ENCODE peak calls at places on chromosomes 7 and 10, in eight cellular contexts. One of them, this sample, is unnamed.

GRCh38 chr10:59098387-59098786 is 78.1 kb upstream of the PHYHIPL start:
- DNase-seq in stimulated activated CD4-positive, alpha-beta T cell treated with anti-CD3 and anti-CD28 coated beads, Interleukin-4, amount 100 ng/mL, for 48 hours: no peak
- DNase-seq in OCI-M1: no peak
- DNase-seq in left cardiac atrium: peak; percentile 21
- DNase-seq in NCI-H2081: no peak
- DNase-seq in activated CD8-positive, alpha-beta memory T cell treated with anti-CD3 and anti-CD28 coated beads, Interleukin-2, amount 50 U/mL, for 4 hours: no peak
- DNase-seq in activated T-cell treated with anti-CD3 and anti-CD28 coated beads, Interleukin-2, amount 50 U/mL, for 1 hour: no peak
- DNase-seq in stimulated activated naive CD8-positive, alpha-beta T cell treated with anti-CD3 and anti-CD28 coated beads, Interleukin-15, Interleukin-2, amounts not matched to agents 100 U/mL and 50 U/mL, for 24 hours: no peak
- DNase-seq in this sample: no peak

GRCh38 chr10:106535304-106535964 is 629.1 kb downstream of the SORCS1 start:
- DNase-seq in OCI-M1: no peak
- DNase-seq in NCI-H2081: no peak
- DNase-seq in stimulated activated CD4-positive, alpha-beta T cell treated with anti-CD3 and anti-CD28 coated beads, Interleukin-4, amount 100 ng/mL, for 48 hours: no peak
- DNase-seq in left cardiac atrium: no peak
- DNase-seq in stimulated activated naive CD8-positive, alpha-beta T cell treated with anti-CD3 and anti-CD28 coated beads, Interleukin-15, Interleukin-2, amounts not matched to agents 100 U/mL and 50 U/mL, for 24 hours: no peak
- DNase-seq in activated CD8-positive, alpha-beta memory T cell treated with anti-CD3 and anti-CD28 coated beads, Interleukin-2, amount 50 U/mL, for 4 hours: no peak
- DNase-seq in activated T-cell treated with anti-CD3 and anti-CD28 coated beads, Interleukin-2, amount 50 U/mL, for 1 hour: no peak
- DNase-seq in this sample: no peak

GRCh38 chr7:9672518-9672917 is 1239.1 kb downstream of the NXPH1 start:
- DNase-seq in stimulated activated naive CD8-positive, alpha-beta T cell treated with anti-CD3 and anti-CD28 coated beads, Interleukin-15, Interleukin-2, amounts not matched to agents 100 U/mL and 50 U/mL, for 24 hours: no peak
- DNase-seq in left cardiac atrium: no peak
- DNase-seq in stimulated activated CD4-positive, alpha-beta T cell treated with anti-CD3 and anti-CD28 coated beads, Interleukin-4, amount 100 ng/mL, for 48 hours: no peak
- DNase-seq in OCI-M1: no peak
- DNase-seq in NCI-H2081: no peak
- DNase-seq in activated CD8-positive, alpha-beta memory T cell treated with anti-CD3 and anti-CD28 coated beads, Interleukin-2, amount 50 U/mL, for 4 hours: no peak
- DNase-seq in activated T-cell treated with anti-CD3 and anti-CD28 coated beads, Interleukin-2, amount 50 U/mL, for 1 hour: no peak
- DNase-seq in this sample: no peak

GRCh38 chr10:14478639-14479038 is 147.9 kb upstream of the FRMD4A start:
- DNase-seq in left cardiac atrium: peak; percentile 74
- DNase-seq in NCI-H2081: peak; percentile 52
- DNase-seq in activated T-cell treated with anti-CD3 and anti-CD28 coated beads, Interleukin-2, amount 50 U/mL, for 1 hour: no peak
- DNase-seq in stimulated activated naive CD8-positive, alpha-beta T cell treated with anti-CD3 and anti-CD28 coated beads, Interleukin-15, Interleukin-2, amounts not matched to agents 100 U/mL and 50 U/mL, for 24 hours: no peak
- DNase-seq in stimulated activated CD4-positive, alpha-beta T cell treated with anti-CD3 and anti-CD28 coated beads, Interleukin-4, amount 100 ng/mL, for 48 hours: no peak
- DNase-seq in activated CD8-positive, alpha-beta memory T cell treated with anti-CD3 and anti-CD28 coated beads, Interleukin-2, amount 50 U/mL, for 4 hours: no peak
- DNase-seq in OCI-M1: peak; percentile 27
- DNase-seq in this sample: no peak

GRCh38 chr10:22851865-22852239 is 76.0 kb upstream of the ARMC3 start:
- DNase-seq in NCI-H2081: no peak
- DNase-seq in stimulated activated CD4-positive, alpha-beta T cell treated with anti-CD3 and anti-CD28 coated beads, Interleukin-4, amount 100 ng/mL, for 48 hours: no peak
- DNase-seq in OCI-M1: no peak
- DNase-seq in activated CD8-positive, alpha-beta memory T cell treated with anti-CD3 and anti-CD28 coated beads, Interleukin-2, amount 50 U/mL, for 4 hours: no peak
- DNase-seq in left cardiac atrium: no peak
- DNase-seq in stimulated activated naive CD8-positive, alpha-beta T cell treated with anti-CD3 and anti-CD28 coated beads, Interleukin-15, Interleukin-2, amounts not matched to agents 100 U/mL and 50 U/mL, for 24 hours: no peak
- DNase-seq in activated T-cell treated with anti-CD3 and anti-CD28 coated beads, Interleukin-2, amount 50 U/mL, for 1 hour: no peak
- DNase-seq in this sample: no peak

GRCh38 chr7:77266162-77266807 is 66.7 kb upstream of the FGL2 start:
- DNase-seq in OCI-M1: peak; percentile 37
- DNase-seq in activated CD8-positive, alpha-beta memory T cell treated with anti-CD3 and anti-CD28 coated beads, Interleukin-2, amount 50 U/mL, for 4 hours: no peak
- DNase-seq in stimulated activated CD4-positive, alpha-beta T cell treated with anti-CD3 and anti-CD28 coated beads, Interleukin-4, amount 100 ng/mL, for 48 hours: peak; percentile 7
- DNase-seq in left cardiac atrium: no peak
- DNase-seq in activated T-cell treated with anti-CD3 and anti-CD28 coated beads, Interleukin-2, amount 50 U/mL, for 1 hour: no peak
- DNase-seq in NCI-H2081: no peak
- DNase-seq in stimulated activated naive CD8-positive, alpha-beta T cell treated with anti-CD3 and anti-CD28 coated beads, Interleukin-15, Interleukin-2, amounts not matched to agents 100 U/mL and 50 U/mL, for 24 hours: no peak
- DNase-seq in this sample: no peak

GRCh38 chr10:43265799-43266721 is 805 bp downstream of the RASGEF1A start:
- DNase-seq in OCI-M1: no peak
- DNase-seq in stimulated activated naive CD8-positive, alpha-beta T cell treated with anti-CD3 and anti-CD28 coated beads, Interleukin-15, Interleukin-2, amounts not matched to agents 100 U/mL and 50 U/mL, for 24 hours: peak; percentile 40
- DNase-seq in stimulated activated CD4-positive, alpha-beta T cell treated with anti-CD3 and anti-CD28 coated beads, Interleukin-4, amount 100 ng/mL, for 48 hours: no peak
- DNase-seq in NCI-H2081: no peak
- DNase-seq in activated T-cell treated with anti-CD3 and anti-CD28 coated beads, Interleukin-2, amount 50 U/mL, for 1 hour: peak; percentile 51
- DNase-seq in activated CD8-positive, alpha-beta memory T cell treated with anti-CD3 and anti-CD28 coated beads, Interleukin-2, amount 50 U/mL, for 4 hours: peak; percentile 43
- DNase-seq in left cardiac atrium: no peak
- DNase-seq in this sample: no peak

GRCh38 chr7:29342761-29343160 is 148.2 kb downstream of the CHN2 start:
- DNase-seq in left cardiac atrium: no peak
- DNase-seq in NCI-H2081: no peak
- DNase-seq in stimulated activated CD4-positive, alpha-beta T cell treated with anti-CD3 and anti-CD28 coated beads, Interleukin-4, amount 100 ng/mL, for 48 hours: no peak
- DNase-seq in activated T-cell treated with anti-CD3 and anti-CD28 coated beads, Interleukin-2, amount 50 U/mL, for 1 hour: no peak
- DNase-seq in activated CD8-positive, alpha-beta memory T cell treated with anti-CD3 and anti-CD28 coated beads, Interleukin-2, amount 50 U/mL, for 4 hours: no peak
- DNase-seq in OCI-M1: peak; percentile 65
- DNase-seq in stimulated activated naive CD8-positive, alpha-beta T cell treated with anti-CD3 and anti-CD28 coated beads, Interleukin-15, Interleukin-2, amounts not matched to agents 100 U/mL and 50 U/mL, for 24 hours: no peak
- DNase-seq in this sample: no peak

GRCh38 chr10:128377988-128378387 is 251.8 kb upstream of the MKI67 start:
- DNase-seq in OCI-M1: no peak
- DNase-seq in activated CD8-positive, alpha-beta memory T cell treated with anti-CD3 and anti-CD28 coated beads, Interleukin-2, amount 50 U/mL, for 4 hours: no peak
- DNase-seq in left cardiac atrium: no peak
- DNase-seq in stimulated activated naive CD8-positive, alpha-beta T cell treated with anti-CD3 and anti-CD28 coated beads, Interleukin-15, Interleukin-2, amounts not matched to agents 100 U/mL and 50 U/mL, for 24 hours: no peak
- DNase-seq in NCI-H2081: no peak
- DNase-seq in activated T-cell treated with anti-CD3 and anti-CD28 coated beads, Interleukin-2, amount 50 U/mL, for 1 hour: no peak
- DNase-seq in stimulated activated CD4-positive, alpha-beta T cell treated with anti-CD3 and anti-CD28 coated beads, Interleukin-4, amount 100 ng/mL, for 48 hours: no peak
- DNase-seq in this sample: no peak

GRCh38 chr7:37912756-37913155 is 3.9 kb downstream of the SFRP4 start:
- DNase-seq in stimulated activated CD4-positive, alpha-beta T cell treated with anti-CD3 and anti-CD28 coated beads, Interleukin-4, amount 100 ng/mL, for 48 hours: no peak
- DNase-seq in activated CD8-positive, alpha-beta memory T cell treated with anti-CD3 and anti-CD28 coated beads, Interleukin-2, amount 50 U/mL, for 4 hours: no peak
- DNase-seq in OCI-M1: peak; percentile 23
- DNase-seq in NCI-H2081: no peak
- DNase-seq in left cardiac atrium: no peak
- DNase-seq in stimulated activated naive CD8-positive, alpha-beta T cell treated with anti-CD3 and anti-CD28 coated beads, Interleukin-15, Interleukin-2, amounts not matched to agents 100 U/mL and 50 U/mL, for 24 hours: no peak
- DNase-seq in activated T-cell treated with anti-CD3 and anti-CD28 coated beads, Interleukin-2, amount 50 U/mL, for 1 hour: no peak
- DNase-seq in this sample: no peak

GRCh38 chr7:140017034-140017433 is 45.7 kb downstream of the PARP12 start:
- DNase-seq in stimulated activated naive CD8-positive, alpha-beta T cell treated with anti-CD3 and anti-CD28 coated beads, Interleukin-15, Interleukin-2, amounts not matched to agents 100 U/mL and 50 U/mL, for 24 hours: no peak
- DNase-seq in activated T-cell treated with anti-CD3 and anti-CD28 coated beads, Interleukin-2, amount 50 U/mL, for 1 hour: no peak
- DNase-seq in OCI-M1: no peak
- DNase-seq in activated CD8-positive, alpha-beta memory T cell treated with anti-CD3 and anti-CD28 coated beads, Interleukin-2, amount 50 U/mL, for 4 hours: no peak
- DNase-seq in left cardiac atrium: no peak
- DNase-seq in NCI-H2081: no peak
- DNase-seq in stimulated activated CD4-positive, alpha-beta T cell treated with anti-CD3 and anti-CD28 coated beads, Interleukin-4, amount 100 ng/mL, for 48 hours: no peak
- DNase-seq in this sample: no peak

GRCh38 chr10:91350651-91351081 is 59.5 kb upstream of the HECTD2 start:
- DNase-seq in left cardiac atrium: no peak
- DNase-seq in NCI-H2081: no peak
- DNase-seq in activated T-cell treated with anti-CD3 and anti-CD28 coated beads, Interleukin-2, amount 50 U/mL, for 1 hour: no peak
- DNase-seq in activated CD8-positive, alpha-beta memory T cell treated with anti-CD3 and anti-CD28 coated beads, Interleukin-2, amount 50 U/mL, for 4 hours: no peak
- DNase-seq in OCI-M1: no peak
- DNase-seq in stimulated activated CD4-positive, alpha-beta T cell treated with anti-CD3 and anti-CD28 coated beads, Interleukin-4, amount 100 ng/mL, for 48 hours: no peak
- DNase-seq in stimulated activated naive CD8-positive, alpha-beta T cell treated with anti-CD3 and anti-CD28 coated beads, Interleukin-15, Interleukin-2, amounts not matched to agents 100 U/mL and 50 U/mL, for 24 hours: no peak
- DNase-seq in this sample: no peak

GRCh38 chr10:34001087-34001580 is 666.7 kb upstream of the NRP1 start:
- DNase-seq in activated CD8-positive, alpha-beta memory T cell treated with anti-CD3 and anti-CD28 coated beads, Interleukin-2, amount 50 U/mL, for 4 hours: no peak
- DNase-seq in stimulated activated naive CD8-positive, alpha-beta T cell treated with anti-CD3 and anti-CD28 coated beads, Interleukin-15, Interleukin-2, amounts not matched to agents 100 U/mL and 50 U/mL, for 24 hours: no peak
- DNase-seq in stimulated activated CD4-positive, alpha-beta T cell treated with anti-CD3 and anti-CD28 coated beads, Interleukin-4, amount 100 ng/mL, for 48 hours: no peak
- DNase-seq in left cardiac atrium: no peak
- DNase-seq in NCI-H2081: no peak
- DNase-seq in activated T-cell treated with anti-CD3 and anti-CD28 coated beads, Interleukin-2, amount 50 U/mL, for 1 hour: no peak
- DNase-seq in OCI-M1: no peak
- DNase-seq in this sample: no peak

GRCh38 chr7:77685219-77685618 is 11.0 kb upstream of the RSBN1L start:
- DNase-seq in OCI-M1: no peak
- DNase-seq in activated T-cell treated with anti-CD3 and anti-CD28 coated beads, Interleukin-2, amount 50 U/mL, for 1 hour: no peak
- DNase-seq in left cardiac atrium: no peak
- DNase-seq in activated CD8-positive, alpha-beta memory T cell treated with anti-CD3 and anti-CD28 coated beads, Interleukin-2, amount 50 U/mL, for 4 hours: no peak
- DNase-seq in NCI-H2081: peak; percentile 29
- DNase-seq in stimulated activated CD4-positive, alpha-beta T cell treated with anti-CD3 and anti-CD28 coated beads, Interleukin-4, amount 100 ng/mL, for 48 hours: no peak
- DNase-seq in stimulated activated naive CD8-positive, alpha-beta T cell treated with anti-CD3 and anti-CD28 coated beads, Interleukin-15, Interleukin-2, amounts not matched to agents 100 U/mL and 50 U/mL, for 24 hours: no peak
- DNase-seq in this sample: no peak

GRCh38 chr7:138527746-138528223 is 67.7 kb downstream of the TRIM24 start:
- DNase-seq in stimulated activated naive CD8-positive, alpha-beta T cell treated with anti-CD3 and anti-CD28 coated beads, Interleukin-15, Interleukin-2, amounts not matched to agents 100 U/mL and 50 U/mL, for 24 hours: no peak
- DNase-seq in activated T-cell treated with anti-CD3 and anti-CD28 coated beads, Interleukin-2, amount 50 U/mL, for 1 hour: no peak
- DNase-seq in OCI-M1: peak; percentile 75
- DNase-seq in left cardiac atrium: no peak
- DNase-seq in stimulated activated CD4-positive, alpha-beta T cell treated with anti-CD3 and anti-CD28 coated beads, Interleukin-4, amount 100 ng/mL, for 48 hours: no peak
- DNase-seq in activated CD8-positive, alpha-beta memory T cell treated with anti-CD3 and anti-CD28 coated beads, Interleukin-2, amount 50 U/mL, for 4 hours: no peak
- DNase-seq in NCI-H2081: no peak
- DNase-seq in this sample: no peak

GRCh38 chr10:132294196-132294520 is 13.6 kb downstream of the STK32C start:
- DNase-seq in stimulated activated naive CD8-positive, alpha-beta T cell treated with anti-CD3 and anti-CD28 coated beads, Interleukin-15, Interleukin-2, amounts not matched to agents 100 U/mL and 50 U/mL, for 24 hours: no peak
- DNase-seq in NCI-H2081: no peak
- DNase-seq in OCI-M1: no peak
- DNase-seq in activated T-cell treated with anti-CD3 and anti-CD28 coated beads, Interleukin-2, amount 50 U/mL, for 1 hour: no peak
- DNase-seq in stimulated activated CD4-positive, alpha-beta T cell treated with anti-CD3 and anti-CD28 coated beads, Interleukin-4, amount 100 ng/mL, for 48 hours: no peak
- DNase-seq in left cardiac atrium: peak; percentile 6
- DNase-seq in activated CD8-positive, alpha-beta memory T cell treated with anti-CD3 and anti-CD28 coated beads, Interleukin-2, amount 50 U/mL, for 4 hours: no peak
- DNase-seq in this sample: no peak

GRCh38 chr10:52066383-52066782 is 247.7 kb upstream of the DKK1 start:
- DNase-seq in activated T-cell treated with anti-CD3 and anti-CD28 coated beads, Interleukin-2, amount 50 U/mL, for 1 hour: no peak
- DNase-seq in left cardiac atrium: no peak
- DNase-seq in OCI-M1: peak; percentile 50
- DNase-seq in NCI-H2081: no peak
- DNase-seq in activated CD8-positive, alpha-beta memory T cell treated with anti-CD3 and anti-CD28 coated beads, Interleukin-2, amount 50 U/mL, for 4 hours: no peak
- DNase-seq in stimulated activated naive CD8-positive, alpha-beta T cell treated with anti-CD3 and anti-CD28 coated beads, Interleukin-15, Interleukin-2, amounts not matched to agents 100 U/mL and 50 U/mL, for 24 hours: no peak
- DNase-seq in stimulated activated CD4-positive, alpha-beta T cell treated with anti-CD3 and anti-CD28 coated beads, Interleukin-4, amount 100 ng/mL, for 48 hours: no peak
- DNase-seq in this sample: no peak

GRCh38 chr7:28854750-28855074 is 103.4 kb downstream of the TRIL start:
- DNase-seq in OCI-M1: no peak
- DNase-seq in activated T-cell treated with anti-CD3 and anti-CD28 coated beads, Interleukin-2, amount 50 U/mL, for 1 hour: no peak
- DNase-seq in stimulated activated naive CD8-positive, alpha-beta T cell treated with anti-CD3 and anti-CD28 coated beads, Interleukin-15, Interleukin-2, amounts not matched to agents 100 U/mL and 50 U/mL, for 24 hours: no peak
- DNase-seq in stimulated activated CD4-positive, alpha-beta T cell treated with anti-CD3 and anti-CD28 coated beads, Interleukin-4, amount 100 ng/mL, for 48 hours: no peak
- DNase-seq in left cardiac atrium: no peak
- DNase-seq in activated CD8-positive, alpha-beta memory T cell treated with anti-CD3 and anti-CD28 coated beads, Interleukin-2, amount 50 U/mL, for 4 hours: no peak
- DNase-seq in NCI-H2081: no peak
- DNase-seq in this sample: no peak

GRCh38 chr10:84026821-84027257 is 112.5 kb upstream of the GHITM start:
- DNase-seq in NCI-H2081: peak; percentile 45
- DNase-seq in stimulated activated CD4-positive, alpha-beta T cell treated with anti-CD3 and anti-CD28 coated beads, Interleukin-4, amount 100 ng/mL, for 48 hours: no peak
- DNase-seq in left cardiac atrium: no peak
- DNase-seq in OCI-M1: peak; percentile 62
- DNase-seq in stimulated activated naive CD8-positive, alpha-beta T cell treated with anti-CD3 and anti-CD28 coated beads, Interleukin-15, Interleukin-2, amounts not matched to agents 100 U/mL and 50 U/mL, for 24 hours: peak; percentile 15
- DNase-seq in activated CD8-positive, alpha-beta memory T cell treated with anti-CD3 and anti-CD28 coated beads, Interleukin-2, amount 50 U/mL, for 4 hours: no peak
- DNase-seq in activated T-cell treated with anti-CD3 and anti-CD28 coated beads, Interleukin-2, amount 50 U/mL, for 1 hour: no peak
- DNase-seq in this sample: no peak

GRCh38 chr10:103703941-103704919 is 151.1 kb downstream of the SH3PXD2A start:
- DNase-seq in NCI-H2081: no peak
- DNase-seq in activated T-cell treated with anti-CD3 and anti-CD28 coated beads, Interleukin-2, amount 50 U/mL, for 1 hour: no peak
- DNase-seq in left cardiac atrium: no peak
- DNase-seq in activated CD8-positive, alpha-beta memory T cell treated with anti-CD3 and anti-CD28 coated beads, Interleukin-2, amount 50 U/mL, for 4 hours: no peak
- DNase-seq in stimulated activated CD4-positive, alpha-beta T cell treated with anti-CD3 and anti-CD28 coated beads, Interleukin-4, amount 100 ng/mL, for 48 hours: no peak
- DNase-seq in OCI-M1: no peak
- DNase-seq in stimulated activated naive CD8-positive, alpha-beta T cell treated with anti-CD3 and anti-CD28 coated beads, Interleukin-15, Interleukin-2, amounts not matched to agents 100 U/mL and 50 U/mL, for 24 hours: no peak
- DNase-seq in this sample: no peak

GRCh38 chr10:80407836-80408197 is 534 bp upstream of the PRXL2A start:
- DNase-seq in stimulated activated CD4-positive, alpha-beta T cell treated with anti-CD3 and anti-CD28 coated beads, Interleukin-4, amount 100 ng/mL, for 48 hours: peak; percentile 55
- DNase-seq in stimulated activated naive CD8-positive, alpha-beta T cell treated with anti-CD3 and anti-CD28 coated beads, Interleukin-15, Interleukin-2, amounts not matched to agents 100 U/mL and 50 U/mL, for 24 hours: peak; percentile 77
- DNase-seq in OCI-M1: no peak
- DNase-seq in NCI-H2081: no peak
- DNase-seq in activated CD8-positive, alpha-beta memory T cell treated with anti-CD3 and anti-CD28 coated beads, Interleukin-2, amount 50 U/mL, for 4 hours: peak; percentile 59
- DNase-seq in left cardiac atrium: peak; percentile 33
- DNase-seq in activated T-cell treated with anti-CD3 and anti-CD28 coated beads, Interleukin-2, amount 50 U/mL, for 1 hour: peak; percentile 46
- DNase-seq in this sample: no peak

GRCh38 chr7:157208758-157209413 is 70.2 kb downstream of the UBE3C start:
- DNase-seq in left cardiac atrium: no peak
- DNase-seq in stimulated activated naive CD8-positive, alpha-beta T cell treated with anti-CD3 and anti-CD28 coated beads, Interleukin-15, Interleukin-2, amounts not matched to agents 100 U/mL and 50 U/mL, for 24 hours: no peak
- DNase-seq in activated T-cell treated with anti-CD3 and anti-CD28 coated beads, Interleukin-2, amount 50 U/mL, for 1 hour: no peak
- DNase-seq in OCI-M1: no peak
- DNase-seq in NCI-H2081: no peak
- DNase-seq in activated CD8-positive, alpha-beta memory T cell treated with anti-CD3 and anti-CD28 coated beads, Interleukin-2, amount 50 U/mL, for 4 hours: no peak
- DNase-seq in stimulated activated CD4-positive, alpha-beta T cell treated with anti-CD3 and anti-CD28 coated beads, Interleukin-4, amount 100 ng/mL, for 48 hours: no peak
- DNase-seq in this sample: no peak

GRCh38 chr7:27046854-27047549 is 48.8 kb downstream of the HOXA1 start:
- DNase-seq in activated T-cell treated with anti-CD3 and anti-CD28 coated beads, Interleukin-2, amount 50 U/mL, for 1 hour: no peak
- DNase-seq in NCI-H2081: no peak
- DNase-seq in stimulated activated CD4-positive, alpha-beta T cell treated with anti-CD3 and anti-CD28 coated beads, Interleukin-4, amount 100 ng/mL, for 48 hours: no peak
- DNase-seq in OCI-M1: peak; percentile 60
- DNase-seq in activated CD8-positive, alpha-beta memory T cell treated with anti-CD3 and anti-CD28 coated beads, Interleukin-2, amount 50 U/mL, for 4 hours: no peak
- DNase-seq in stimulated activated naive CD8-positive, alpha-beta T cell treated with anti-CD3 and anti-CD28 coated beads, Interleukin-15, Interleukin-2, amounts not matched to agents 100 U/mL and 50 U/mL, for 24 hours: no peak
- DNase-seq in left cardiac atrium: no peak
- DNase-seq in this sample: no peak

This sample was measured in NCI-H1048.